ENCODE peak calls at places on chromosomes 5 and 9, in nine cellular contexts. T, Q, R, V, N, Z, H, X and P are unnamed samples.

GRCh38 chr5:80125022-80125961 is 90.1 kb downstream of the THBS4 start:
- DNase-seq in T (no peak), Q (no peak), R (no peak), V (no peak), N (no peak), Z (no peak), H (no peak), X (no peak), P (no peak)

GRCh38 chr5:14908195-14908594 is 36.6 kb upstream of the ANKH start:
- DNase-seq in T (no peak), Q (no peak), R (no peak), V (no peak), N (no peak), Z (no peak), H (no peak), X (no peak), P (no peak)

GRCh38 chr9:124139001-124139400 is 118.7 kb upstream of the NEK6 start:
- DNase-seq in T (no peak), Q (peak; percentile 61), R (no peak), V (no peak), N (no peak), Z (no peak), H (peak; percentile 40), X (no peak), P (no peak)

GRCh38 chr5:68661237-68661636 is 432.6 kb upstream of the SLC30A5 start:
- DNase-seq in T (no peak), Q (no peak), R (no peak), V (no peak), N (peak; percentile 60), Z (no peak), H (peak; percentile 8), X (no peak), P (no peak)

GRCh38 chr9:110028281-110029075 is 179.5 kb downstream of the C9orf152 start:
- DNase-seq in T (no peak), Q (no peak), R (no peak), V (no peak), N (no peak), Z (no peak), H (no peak), X (no peak), P (no peak)

GRCh38 chr5:158669275-158669674 is 430.4 kb downstream of the EBF1 start:
- DNase-seq in T (no peak), Q (no peak), R (no peak), V (no peak), N (no peak), Z (no peak), H (no peak), X (no peak), P (no peak)

GRCh38 chr5:149198148-149198547 is 56.9 kb downstream of the ABLIM3 start:
- DNase-seq in T (no peak), Q (no peak), R (no peak), V (no peak), N (no peak), Z (no peak), H (no peak), X (no peak), P (no peak)

GRCh38 chr5:1907616-1908015 is 24.9 kb upstream of the IRX4 start:
- DNase-seq in T (no peak), Q (no peak), R (no peak), V (no peak), N (no peak), Z (no peak), H (no peak), X (no peak), P (no peak)

GRCh38 chr5:36875051-36875788 is 1.3 kb upstream of the NIPBL start:
- DNase-seq in T (peak; percentile 66), Q (no peak), R (peak; percentile 50), V (peak; percentile 49), N (peak; percentile 44), Z (peak; percentile 56), H (peak; percentile 28), X (peak; percentile 34), P (peak; percentile 44)

GRCh38 chr9:128969491-128969890 is 22.0 kb downstream of the NUP188 start:
- DNase-seq in T (no peak), Q (no peak), R (no peak), V (no peak), N (no peak), Z (no peak), H (peak; percentile 61), X (no peak), P (no peak)

GRCh38 chr9:88995627-88996026 is 4.4 kb downstream of the S1PR3 start:
- DNase-seq in T (no peak), Q (no peak), R (no peak), V (no peak), N (no peak), Z (no peak), H (no peak), X (no peak), P (no peak)

GRCh38 chr9:137607141-137607857 is 1.8 kb downstream of the ARRDC1 start:
- DNase-seq in T (peak; percentile 27), Q (no peak), R (no peak), V (no peak), N (no peak), Z (no peak), H (no peak), X (no peak), P (no peak)

GRCh38 chr5:149550608-149551226 is 522 bp downstream of the CSNK1A1 start:
- DNase-seq in T (no peak), Q (no peak), R (no peak), V (no peak), N (no peak), Z (no peak), H (no peak), X (no peak), P (no peak)

DNA sequence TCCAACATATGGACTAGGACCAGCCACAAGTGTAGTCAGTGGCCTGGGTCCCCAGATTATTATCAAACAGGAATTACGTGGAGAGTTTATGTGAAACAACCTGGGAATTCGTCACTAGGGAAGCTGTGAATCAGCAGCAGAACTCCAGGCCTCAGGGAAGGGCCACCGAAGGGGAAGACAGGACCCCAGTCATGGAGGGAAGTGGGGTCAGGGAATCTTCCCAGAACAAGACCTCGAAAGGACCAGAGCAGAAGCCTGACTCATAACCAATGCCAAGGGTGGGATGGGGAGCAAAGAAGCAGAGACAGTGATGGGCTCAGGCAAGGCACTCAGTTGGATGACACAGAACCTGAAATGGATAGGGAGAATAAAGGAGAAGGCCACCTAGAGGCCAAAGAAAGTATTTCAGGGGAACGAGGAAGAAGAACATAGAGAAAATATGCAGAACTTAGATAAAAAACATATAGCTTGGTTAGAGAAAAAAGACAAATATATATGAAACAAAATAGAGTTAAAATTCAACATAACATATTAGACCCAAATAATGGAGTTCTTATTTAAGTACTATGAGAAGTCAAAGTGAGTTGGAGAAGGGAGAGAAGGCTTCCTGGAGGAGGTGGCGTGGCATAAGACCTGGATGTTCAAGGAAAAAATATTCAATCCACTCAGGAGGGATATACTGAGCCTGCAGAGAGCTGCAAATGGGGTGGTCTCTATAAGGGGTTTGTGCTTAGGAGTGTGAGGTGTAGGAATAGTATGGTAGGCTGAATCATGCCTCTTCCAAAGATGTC is 66.7 kb upstream of the CAST start:
- DNase-seq in T (no peak), Q (no peak), R (no peak), V (no peak), N (peak; percentile 45), Z (no peak), H (no peak), X (no peak), P (no peak)
- TF ChIP-seq CTCF in T (peak; percentile 58), Q (peak; percentile 34), R (no peak), V (peak; percentile 51), N (peak; percentile 78), Z (no peak), H (peak; percentile 57), X (no peak), P (no peak)

DNA sequence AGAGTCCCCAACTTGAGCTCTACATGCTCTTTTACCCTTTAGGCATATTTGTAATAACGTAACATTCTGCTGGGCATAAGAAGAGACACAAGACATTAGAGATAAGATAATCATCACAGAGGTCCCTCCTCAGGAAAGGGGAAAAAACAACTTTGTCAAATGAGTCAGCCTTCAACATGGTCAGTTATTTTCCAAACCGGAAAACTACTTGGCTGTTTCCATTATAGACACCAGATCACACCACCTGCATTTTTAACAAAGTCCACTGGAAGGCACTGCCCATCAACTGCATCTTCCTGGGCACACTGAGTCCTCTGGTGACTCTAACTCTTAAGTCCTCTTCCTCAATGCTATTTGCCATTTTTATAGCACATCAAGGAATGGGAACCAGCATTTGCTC is 221.8 kb downstream of the FAM114A2 start:
- DNase-seq in T (no peak), Q (no peak), R (no peak), V (no peak), N (no peak), Z (no peak), H (no peak), X (no peak), P (no peak)
- TF ChIP-seq CTCF in T (no peak), Q (no peak), R (no peak), V (no peak), N (peak; percentile 14), Z (no peak), H (no peak), X (no peak), P (no peak)

GRCh38 chr5:102453716-102454115 is 45.1 kb downstream of the SLCO6A1 start:
- DNase-seq in T (no peak), Q (no peak), R (no peak), V (no peak), N (no peak), Z (no peak), H (no peak), X (no peak), P (no peak)

GRCh38 chr5:102451082-102451481 is 47.7 kb downstream of the SLCO6A1 start:
- DNase-seq in T (no peak), Q (no peak), R (no peak), V (no peak), N (no peak), Z (no peak), H (no peak), X (no peak), P (no peak)

GRCh38 chr5:102450313-102450990 is 48.3 kb downstream of the SLCO6A1 start:
- DNase-seq in T (no peak), Q (no peak), R (no peak), V (no peak), N (peak; percentile 53), Z (no peak), H (peak; percentile 1), X (no peak), P (no peak)
- TF ChIP-seq CTCF in T (peak; percentile 24), Q (no peak), R (no peak), V (no peak), N (peak; percentile 65), Z (no peak), H (peak; percentile 19), X (no peak), P (no peak)

GRCh38 chr9:133564451-133564850 is 29.9 kb downstream of the ADAMTSL2 start:
- DNase-seq in T (no peak), Q (no peak), R (no peak), V (no peak), N (no peak), Z (no peak), H (no peak), X (no peak), P (no peak)

GRCh38 chr9:133561976-133562554 is 27.6 kb downstream of the ADAMTSL2 start:
- DNase-seq in T (no peak), Q (no peak), R (no peak), V (no peak), N (no peak), Z (no peak), H (no peak), X (no peak), P (no peak)

GRCh38 chr9:133560944-133561343 is 26.4 kb downstream of the ADAMTSL2 start:
- DNase-seq in T (no peak), Q (no peak), R (no peak), V (no peak), N (no peak), Z (no peak), H (no peak), X (no peak), P (no peak)

GRCh38 chr9:133562611-133563285 is 28.2 kb downstream of the ADAMTSL2 start:
- DNase-seq in T (no peak), Q (no peak), R (no peak), V (no peak), N (no peak), Z (no peak), H (no peak), X (no peak), P (no peak)

GRCh38 chr9:133563286-133564213 is 29.0 kb downstream of the ADAMTSL2 start:
- DNase-seq in T (peak; percentile 46), Q (no peak), R (peak; percentile 58), V (no peak), N (no peak), Z (peak; percentile 44), H (no peak), X (no peak), P (no peak)
- TF ChIP-seq CTCF in T (peak; percentile 26), Q (no peak), R (no peak), V (no peak), N (no peak), Z (no peak), H (no peak), X (no peak), P (no peak)